ENCODE peak calls at places on chromosomes 12 and 14, in five cellular contexts. X is K562, G is HepG2, W is GM12878, K is SK-N-SH. H is an unnamed sample.
A peak's percentile ranks its signal among the peaks of the same experiment; 100 is the strongest.

GRCh38 chr14:25006961-25007795 is 42.8 kb downstream of the STXBP6 start:
- DNase-seq in X (no peak), G (peak; percentile 70), W (no peak), K (no peak), H (no peak)

GRCh38 chr12:571795-572531 is 91.3 kb downstream of the NINJ2 start:
- DNase-seq in X (no peak), G (peak; percentile 29), W (no peak), K (no peak), H (peak; percentile 19)

GRCh38 chr14:104011824-104012517 is 69.6 kb upstream of the RD3L start:
- DNase-seq in X (no peak), G (no peak), W (no peak), K (no peak), H (no peak)

GRCh38 chr14:64673748-64674147 is 30.5 kb upstream of the PLEKHG3 start:
- DNase-seq in X (no peak), G (no peak), W (peak; percentile 55), K (no peak), H (no peak)

GRCh38 chr12:122412851-122413433 is 9.5 kb downstream of the CLIP1 start:
- DNase-seq in X (no peak), G (no peak), W (no peak), K (no peak), H (no peak)

GRCh38 chr12:31506907-31507306 is 84.0 kb downstream of the DENND5B start:
- DNase-seq in X (no peak), G (no peak), W (no peak), K (no peak), H (no peak)

GRCh38 chr12:94761559-94761958 is 111.2 kb upstream of the TMCC3 start:
- DNase-seq in X (no peak), G (peak; percentile 9), W (no peak), K (no peak), H (peak; percentile 75)

GRCh38 chr14:64478634-64479250 is 13.4 kb downstream of the AKAP5 start:
- DNase-seq in X (no peak), G (no peak), W (no peak), K (peak; percentile 39), H (no peak)

GRCh38 chr14:92684801-92685560 is 63.4 kb downstream of the LGMN start:
- DNase-seq in X (peak; percentile 63), G (no peak), W (no peak), K (no peak), H (no peak)

DNA sequence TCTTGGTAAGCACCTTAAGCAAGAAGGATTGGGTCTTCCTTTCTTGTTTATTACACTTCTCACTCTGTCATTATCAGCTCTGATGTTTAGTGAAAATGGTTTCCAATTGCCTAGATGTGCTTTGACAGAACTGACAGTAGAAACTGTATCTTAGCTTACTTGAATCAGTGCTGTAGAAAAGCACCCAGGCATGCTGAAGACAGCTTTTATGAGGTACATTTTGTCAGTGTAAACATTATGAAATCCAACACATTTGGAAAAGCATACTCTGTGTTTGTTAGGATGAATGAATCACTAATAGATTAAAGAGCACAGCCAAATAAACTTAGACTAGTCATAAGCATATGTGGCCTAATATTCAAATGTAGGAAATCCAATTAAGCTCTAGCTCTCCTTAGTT is 290.2 kb upstream of the NPAS3 start:
- DNase-seq in X (no peak), G (no peak), W (no peak), K (no peak), H (no peak)
- TF ChIP-seq JUND in X (no peak), G (no peak), W (no peak), K (no peak), H (no peak)

GRCh38 chr14:67975429-67975828 is 155.8 kb downstream of the RAD51B start:
- DNase-seq in X (no peak), G (no peak), W (no peak), K (no peak), H (no peak)

GRCh38 chr14:67973415-67973814 is 153.8 kb downstream of the RAD51B start:
- DNase-seq in X (no peak), G (no peak), W (no peak), K (peak; percentile 15), H (no peak)

GRCh38 chr14:67977468-67978034 is 158.0 kb downstream of the RAD51B start:
- DNase-seq in X (no peak), G (no peak), W (no peak), K (no peak), H (peak; percentile 38)

GRCh38 chr14:67970923-67971322 is 151.3 kb downstream of the RAD51B start:
- DNase-seq in X (no peak), G (no peak), W (no peak), K (no peak), H (no peak)

GRCh38 chr14:67971627-67972625 is 152.3 kb downstream of the RAD51B start:
- DNase-seq in X (no peak), G (no peak), W (no peak), K (peak; percentile 1), H (no peak)
- TF ChIP-seq REST in X (no peak), G (no peak), W (no peak), K (no peak), H (no peak)

GRCh38 chr12:14871886-14872285 is 13.8 kb downstream of the MGP start:
- DNase-seq in X (no peak), G (no peak), W (no peak), K (no peak), H (no peak)

GRCh38 chr12:14874882-14875281 is 10.8 kb downstream of the MGP start:
- DNase-seq in X (no peak), G (no peak), W (no peak), K (no peak), H (no peak)

GRCh38 chr12:14871247-14871646 is 14.4 kb downstream of the MGP start:
- DNase-seq in X (no peak), G (no peak), W (no peak), K (no peak), H (no peak)

GRCh38 chr12:14876833-14877232 is 8.8 kb downstream of the MGP start:
- DNase-seq in X (no peak), G (no peak), W (no peak), K (no peak), H (no peak)

GRCh38 chr12:14873440-14874185 is 12.0 kb downstream of the MGP start:
- DNase-seq in X (no peak), G (no peak), W (no peak), K (no peak), H (no peak)
- TF ChIP-seq JUND in X (no peak), G (no peak), W (no peak), K (no peak), H (no peak)

DNA sequence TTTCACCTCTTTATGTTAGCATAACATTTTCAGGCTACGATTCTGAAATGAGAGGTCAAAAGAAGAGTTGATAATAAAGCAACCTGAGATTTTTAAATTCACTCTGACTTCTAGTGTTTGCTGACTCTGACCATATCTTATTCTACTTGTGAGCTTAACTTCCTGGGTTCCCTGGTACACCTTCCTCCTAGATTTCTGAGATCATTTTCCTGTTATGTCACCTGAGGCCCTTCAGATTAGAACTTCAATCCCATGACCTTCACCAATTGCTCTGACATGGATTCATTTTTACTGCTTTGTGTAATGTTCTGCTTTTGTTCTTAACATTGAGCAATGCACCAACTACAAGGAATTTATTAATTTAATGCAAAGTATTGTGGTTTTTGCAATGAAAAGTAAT is 542.9 kb upstream of the FLRT2 start:
- DNase-seq in X (no peak), G (no peak), W (no peak), K (no peak), H (no peak)
- TF ChIP-seq REST in X (no peak), G (no peak), W (no peak), K (no peak), H (no peak)

GRCh38 chr12:22121224-22121623 is 75.2 kb downstream of the CMAS start:
- DNase-seq in X (no peak), G (peak; percentile 9), W (no peak), K (no peak), H (peak; percentile 10)
- TF ChIP-seq JUND in X (no peak), G (no peak), W (no peak), K (no peak), H (no peak)

H was measured in HCT116.